ENCODE peak calls at places on chromosome 17, in five cellular contexts. L is ovary, I is endothelial cell of umbilical vein, Q is esophagus muscularis mucosa, J is IMR-90. W is an unnamed sample.

GRCh38 chr17:8153957-8154607 is 1.9 kb upstream of the PER1 start:
- DNase-seq in L (peak; percentile 100), I (peak; percentile 98), Q (peak; percentile 100), J (peak; percentile 98), W (peak; percentile 78)

GRCh38 chr17:28173071-28173561 is 130.6 kb downstream of the NLK start:
- DNase-seq in L (no peak), I (peak; percentile 76), Q (no peak), J (no peak), W (no peak)

GRCh38 chr17:52517176-52517575 is 358.7 kb upstream of the CA10 start:
- DNase-seq in L (no peak), I (no peak), Q (no peak), J (no peak), W (no peak)

GRCh38 chr17:3927628-3928010 is 11.4 kb upstream of the P2RX1 start:
- DNase-seq in L (no peak), I (no peak), Q (no peak), J (no peak), W (no peak)

GRCh38 chr17:65797809-65798208 is 236.4 kb upstream of the AXIN2 start:
- DNase-seq in L (no peak), I (peak; percentile 5), Q (no peak), J (no peak), W (no peak)

GRCh38 chr17:5069724-5070123 is 8.5 kb upstream of the ZFP3 start:
- DNase-seq in L (no peak), I (no peak), Q (no peak), J (peak; percentile 16), W (no peak)

GRCh38 chr17:73902416-73903181 is 258.4 kb upstream of the SDK2 start:
- DNase-seq in L (no peak), I (no peak), Q (no peak), J (no peak), W (no peak)

GRCh38 chr17:31493656-31494155 is 102.2 kb downstream of the RAB11FIP4 start:
- DNase-seq in L (no peak), I (no peak), Q (no peak), J (no peak), W (no peak)

GRCh38 chr17:27609606-27610303 is 21.2 kb upstream of the LGALS9 start:
- DNase-seq in L (peak; percentile 44), I (peak; percentile 34), Q (no peak), J (peak; percentile 27), W (no peak)

GRCh38 chr17:62627904-62628603 is 584 bp downstream of the MRC2 start:
- DNase-seq in L (peak; percentile 86), I (peak; percentile 55), Q (no peak), J (peak; percentile 74), W (no peak)

GRCh38 chr17:73068322-73069153 is 23.9 kb downstream of the SLC39A11 start:
- DNase-seq in L (no peak), I (peak; percentile 20), Q (no peak), J (peak; percentile 92), W (no peak)

GRCh38 chr17:77863814-77864161 is 94.7 kb upstream of the TNRC6C start:
- DNase-seq in L (no peak), I (no peak), Q (no peak), J (no peak), W (no peak)

GRCh38 chr17:33639103-33639991 is 346.3 kb upstream of the ASIC2 start:
- DNase-seq in L (no peak), I (no peak), Q (no peak), J (no peak), W (no peak)

GRCh38 chr17:6066183-6066948 is 3.8 kb upstream of the WSCD1 start:
- DNase-seq in L (no peak), I (no peak), Q (no peak), J (no peak), W (no peak)

GRCh38 chr17:50905460-50905803 is 39.3 kb upstream of the TOB1 start:
- DNase-seq in L (no peak), I (no peak), Q (no peak), J (no peak), W (no peak)

GRCh38 chr17:57256708-57257112 is 387 bp downstream of the MSI2 start:
- DNase-seq in L (no peak), I (peak; percentile 33), Q (no peak), J (no peak), W (no peak)

GRCh38 chr17:53142890-53143289 is 679.8 kb upstream of the KIF2B start:
- DNase-seq in L (no peak), I (no peak), Q (no peak), J (no peak), W (no peak)

GRCh38 chr17:64281962-64282752 is 19.1 kb upstream of the TEX2 start:
- DNase-seq in L (peak; percentile 49), I (peak; percentile 87), Q (no peak), J (peak; percentile 83), W (no peak)

GRCh38 chr17:12549499-12549901 is 116.2 kb upstream of the MYOCD start:
- DNase-seq in L (no peak), I (no peak), Q (no peak), J (peak; percentile 72), W (no peak)

GRCh38 chr17:16419929-16420271 is 4.5 kb downstream of the TRPV2 start:
- DNase-seq in L (peak; percentile 25), I (no peak), Q (no peak), J (peak; percentile 86), W (no peak)

GRCh38 chr17:62062313-62062712 is 2.8 kb downstream of the MED13 start:
- DNase-seq in L (no peak), I (peak; percentile 57), Q (no peak), J (peak; percentile 31), W (no peak)

GRCh38 chr17:63035695-63036094 is 69.7 kb downstream of the TANC2 start:
- DNase-seq in L (no peak), I (no peak), Q (no peak), J (no peak), W (no peak)

GRCh38 chr17:2002767-2003329 is 22.3 kb downstream of the RTN4RL1 start:
- DNase-seq in L (no peak), I (no peak), Q (no peak), J (no peak), W (no peak)
- H3K27ac ChIP-seq in L (no peak overlapping the region), I (no peak overlapping the region), Q (no peak overlapping the region), J (no peak overlapping the region), W (no peak overlapping the region)

GRCh38 chr17:58411408-58411894 is 5.9 kb downstream of the RNF43 start:
- DNase-seq in L (no peak), I (no peak), Q (no peak), J (no peak), W (no peak)

GRCh38 chr17:58410714-58411407 is 6.5 kb downstream of the RNF43 start:
- DNase-seq in L (no peak), I (no peak), Q (no peak), J (no peak), W (no peak)

GRCh38 chr17:58413684-58414083 is 3.6 kb downstream of the RNF43 start:
- DNase-seq in L (no peak), I (no peak), Q (no peak), J (no peak), W (no peak)

GRCh38 chr17:58412910-58413630 is 4.3 kb downstream of the RNF43 start:
- DNase-seq in L (no peak), I (no peak), Q (no peak), J (peak; percentile 9), W (no peak)

DNA sequence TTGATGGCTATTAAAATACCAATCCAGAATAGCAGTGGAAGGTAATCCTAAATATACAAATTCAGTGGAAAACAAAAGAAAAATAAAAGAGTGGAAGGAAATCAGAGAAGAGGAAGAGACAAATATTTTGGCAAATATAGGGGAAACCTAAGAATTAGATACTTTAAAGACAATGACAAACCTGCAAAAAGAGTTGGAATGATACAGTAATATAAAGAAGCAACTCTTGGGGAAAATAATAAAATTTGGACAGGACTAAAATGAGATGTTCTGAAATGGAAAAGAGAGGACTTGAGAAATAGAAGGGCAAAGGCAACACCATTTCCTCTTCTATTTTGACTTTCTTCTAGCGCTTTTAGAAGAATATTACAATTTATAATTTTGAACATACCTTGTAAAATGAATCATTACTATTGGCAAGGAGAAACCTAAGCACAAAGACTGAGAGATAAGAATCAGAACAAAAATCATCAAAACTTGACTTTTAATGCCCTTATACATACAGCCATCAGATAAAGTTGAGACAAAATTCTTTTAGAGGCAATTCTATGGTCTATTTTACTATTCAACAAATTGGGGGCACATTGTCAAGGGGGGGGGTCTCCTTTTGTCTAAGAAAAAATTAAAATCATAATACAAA is 5.2 kb downstream of the RNF43 start:
- DNase-seq in L (no peak), I (no peak), Q (no peak), J (no peak), W (no peak)
- H3K4me3 ChIP-seq in L (no peak overlapping the region), I (no peak overlapping the region), Q (no peak overlapping the region), J (no peak overlapping the region), W (peak overlapping the region; percentile 49)

GRCh38 chr17:81065500-81065899 is 30.5 kb downstream of the BAIAP2 start:
- DNase-seq in L (no peak), I (no peak), Q (no peak), J (no peak), W (no peak)
- TF ChIP-seq POLR2A in L (no peak), I (no peak), Q (no peak), J (no peak), W (no peak)

GRCh38 chr17:76082326-76083251 is 3.6 kb downstream of the ZACN start:
- DNase-seq in L (no peak), I (no peak), Q (no peak), J (no peak), W (no peak)

GRCh38 chr17:76085731-76086366 is 6.9 kb downstream of the ZACN start:
- DNase-seq in L (no peak), I (no peak), Q (no peak), J (no peak), W (no peak)

GRCh38 chr17:76085066-76085730 is 6.2 kb downstream of the ZACN start:
- DNase-seq in L (no peak), I (no peak), Q (no peak), J (no peak), W (no peak)

GRCh38 chr17:76081295-76082210 is 2.6 kb downstream of the ZACN start:
- DNase-seq in L (no peak), I (no peak), Q (no peak), J (no peak), W (no peak)

GRCh38 chr17:76083536-76083935 is 4.6 kb downstream of the ZACN start:
- DNase-seq in L (no peak), I (no peak), Q (no peak), J (no peak), W (no peak)
- H3K27ac ChIP-seq in L (no peak overlapping the region), I (no peak overlapping the region), Q (no peak overlapping the region), J (no peak overlapping the region), W (no peak overlapping the region)

GRCh38 chr17:14372905-14373559 is 72.2 kb downstream of the HS3ST3B1 start:
- DNase-seq in L (no peak), I (no peak), Q (no peak), J (no peak), W (no peak)

GRCh38 chr17:14373587-14374259 is 72.8 kb downstream of the HS3ST3B1 start:
- DNase-seq in L (no peak), I (no peak), Q (no peak), J (peak; percentile 75), W (no peak)

DNA sequence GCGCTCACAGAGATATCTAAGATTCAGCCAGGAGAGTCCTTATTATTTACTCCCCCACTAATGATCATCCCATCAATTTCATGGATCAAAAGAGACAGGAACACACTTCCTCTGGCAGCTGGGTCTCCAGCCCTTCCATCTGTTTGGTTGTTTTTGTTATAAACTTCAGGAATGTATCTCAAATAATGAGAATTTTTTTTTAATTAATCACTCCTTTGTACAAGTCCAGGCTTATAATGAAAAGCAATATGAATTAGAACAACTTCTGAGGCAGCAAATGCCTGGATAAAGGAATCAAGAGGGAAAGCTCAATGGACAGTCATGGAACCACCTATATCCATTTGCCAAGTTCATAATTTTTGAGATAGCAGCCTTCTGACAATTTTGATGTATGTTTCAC is 73.4 kb downstream of the HS3ST3B1 start:
- DNase-seq in L (no peak), I (no peak), Q (no peak), J (no peak), W (no peak)
- H3K4me3 ChIP-seq in L (no peak overlapping the region), I (no peak overlapping the region), Q (no peak overlapping the region), J (no peak overlapping the region), W (no peak overlapping the region)

GRCh38 chr17:45172541-45173286 is 11.0 kb downstream of the HEXIM2 start:
- DNase-seq in L (peak; percentile 55), I (no peak), Q (no peak), J (peak; percentile 72), W (no peak)
- TF ChIP-seq POLR2A in L (no peak), I (no peak), Q (no peak), J (no peak), W (no peak)